ENCODE peak calls at places on chromosomes 6 and 20, in six cellular contexts. R is C1 segment of cervical spinal cord, E is adrenal gland, N is GM20000, U is kidney epithelial cell, F is cardiac fibroblast. T is an unnamed sample.

GRCh38 chr20:31608256-31608980 is 3.3 kb downstream of the ID1 start:
- DNase-seq in R (peak), E (peak), N (peak), U (peak), F (peak), T (no peak)

GRCh38 chr20:48795732-48796131 is 32.1 kb downstream of the PREX1 start:
- DNase-seq in R (no peak), E (peak), N (no peak), U (no peak), F (peak), T (no peak)

GRCh38 chr20:13891575-13891974 is 98.8 kb downstream of the SEL1L2 start:
- DNase-seq in R (no peak), E (no peak), N (no peak), U (no peak), F (no peak), T (no peak)

GRCh38 chr20:62953839-62954703 is 1.6 kb downstream of the SLC17A9 start:
- DNase-seq in R (peak), E (peak), N (peak), U (no peak), F (peak), T (no peak)

GRCh38 chr6:139338845-139339244 is 35.6 kb downstream of the CITED2 start:
- DNase-seq in R (no peak), E (no peak), N (no peak), U (no peak), F (peak), T (no peak)

GRCh38 chr6:30322527-30323501 is 3.9 kb upstream of the TRIM39 start:
- DNase-seq in R (no peak), E (no peak), N (no peak), U (no peak), F (peak), T (no peak)

GRCh38 chr20:64038579-64039292 is 2.8 kb downstream of the C20orf204 start:
- DNase-seq in R (no peak), E (peak), N (peak), U (no peak), F (peak), T (no peak)

GRCh38 chr6:63272397-63272796 is 47.4 kb downstream of the LGSN start:
- DNase-seq in R (no peak), E (no peak), N (peak), U (no peak), F (peak), T (no peak)

GRCh38 chr6:121319112-121319553 is 15.1 kb downstream of the TBC1D32 start:
- DNase-seq in R (no peak), E (no peak), N (no peak), U (no peak), F (peak), T (no peak)

GRCh38 chr20:63705232-63706026 is 2.3 kb downstream of the ARFRP1 start:
- DNase-seq in R (no peak), E (no peak), N (no peak), U (no peak), F (no peak), T (no peak)

GRCh38 chr6:47047479-47048411 is 5.6 kb upstream of the ADGRF1 start:
- DNase-seq in R (no peak), E (peak), N (peak), U (peak), F (peak), T (no peak)

GRCh38 chr6:22653980-22654610 is 84.7 kb downstream of the HDGFL1 start:
- DNase-seq in R (no peak), E (no peak), N (no peak), U (no peak), F (no peak), T (no peak)

GRCh38 chr20:57342829-57343228 is 8.2 kb upstream of the RAE1 start:
- DNase-seq in R (no peak), E (no peak), N (no peak), U (no peak), F (peak), T (peak)

GRCh38 chr20:13819885-13820645 is 35.2 kb downstream of the NDUFAF5 start:
- DNase-seq in R (no peak), E (peak), N (peak), U (peak), F (peak), T (peak)

GRCh38 chr20:63132131-63132714 is 83.7 kb downstream of the YTHDF1 start:
- DNase-seq in R (no peak), E (no peak), N (no peak), U (no peak), F (no peak), T (no peak)

GRCh38 chr20:34037121-34037520 is 43.4 kb downstream of the RALY start:
- DNase-seq in R (no peak), E (no peak), N (peak), U (no peak), F (peak), T (no peak)

GRCh38 chr6:107344981-107345380 is 114.4 kb downstream of the PDSS2 start:
- DNase-seq in R (no peak), E (no peak), N (no peak), U (no peak), F (no peak), T (no peak)

GRCh38 chr20:25090492-25091429 is 8.8 kb upstream of the VSX1 start:
- DNase-seq in R (no peak), E (no peak), N (no peak), U (no peak), F (no peak), T (no peak)

GRCh38 chr6:38143191-38144154 is 323.9 kb downstream of the ZFAND3 start:
- DNase-seq in R (no peak), E (no peak), N (no peak), U (no peak), F (no peak), T (no peak)

GRCh38 chr20:64164123-64164836 is at the start of gene MYT1:
- DNase-seq in R (no peak), E (no peak), N (no peak), U (no peak), F (no peak), T (no peak)

GRCh38 chr6:165704001-165704748 is 41.1 kb upstream of the PDE10A start:
- DNase-seq in R (peak), E (no peak), N (no peak), U (no peak), F (peak), T (no peak)